ENCODE peak calls at places on chromosomes 4 and X, in seven cellular contexts. N is retinal pigment epithelial cell, O is uterus, F is foreskin fibroblast, Q is adrenal gland, H is RWPE1, G is cardiac fibroblast. X is an unnamed sample.

GRCh38 chr4:132383571-132384199 is 765.4 kb upstream of the PCDH10 start:
- DNase-seq in F (peak), H (no peak), O (no peak), G (no peak), N (peak), Q (no peak), X (no peak)

GRCh38 chr4:155179216-155179615 is 29.2 kb upstream of the NPY2R start:
- DNase-seq in F (no peak), Q (no peak), H (peak), O (no peak), G (peak), N (peak), X (no peak)

GRCh38 chr4:70994387-70995099 is 1.1 kb downstream of the DCK start:
- DNase-seq in F (no peak), N (no peak), H (no peak), Q (no peak), G (no peak), O (no peak), X (no peak)

GRCh38 chrX:148134578-148134977 is 153.4 kb downstream of the FMR1NB start:
- DNase-seq in Q (no peak), G (no peak), N (no peak), O (no peak), H (no peak), F (no peak), X (no peak)

GRCh38 chrX:140434347-140434746 is 70.5 kb downstream of the SOX3 start:
- DNase-seq in N (no peak), H (no peak), G (no peak), Q (no peak), F (no peak), O (no peak), X (no peak)

GRCh38 chr4:41658106-41658505 is 90.4 kb downstream of the PHOX2B start:
- DNase-seq in Q (no peak), F (no peak), O (no peak), H (no peak), G (no peak), N (no peak), X (no peak)

GRCh38 chr4:6688879-6689505 is 4.7 kb upstream of the S100P start:
- DNase-seq in O (no peak), N (peak), F (peak), G (peak), H (peak), Q (peak), X (peak)

GRCh38 chr4:8644461-8644891 is 51.9 kb downstream of the CPZ start:
- DNase-seq in H (no peak), O (no peak), Q (no peak), F (no peak), N (no peak), G (no peak), X (no peak)

GRCh38 chr4:153292897-153293674 is 51.4 kb upstream of the MND1 start:
- DNase-seq in Q (no peak), N (no peak), O (no peak), H (no peak), F (no peak), G (no peak), X (no peak)

GRCh38 chr4:128649161-128649560 is 160.3 kb upstream of the JADE1 start:
- DNase-seq in F (no peak), H (no peak), O (no peak), Q (no peak), N (no peak), G (no peak), X (no peak)

GRCh38 chr4:132063829-132064228 is 1085.3 kb upstream of the PCDH10 start:
- DNase-seq in F (peak), G (no peak), H (no peak), O (no peak), Q (no peak), N (no peak), X (no peak)

GRCh38 chr4:76956961-76957738 is 7.6 kb downstream of the SEPTIN11 start:
- DNase-seq in G (peak), O (no peak), Q (no peak), F (peak), H (no peak), N (no peak), X (peak)

GRCh38 chr4:4876945-4877661 is 17.6 kb downstream of the MSX1 start:
- DNase-seq in Q (no peak), F (no peak), G (no peak), O (no peak), H (no peak), N (no peak), X (no peak)

GRCh38 chr4:74453037-74453635 is 8.2 kb downstream of the AREG start:
- DNase-seq in H (no peak), O (no peak), G (no peak), Q (no peak), F (no peak), N (no peak), X (no peak)

GRCh38 chrX:22534643-22535042 is 261.9 kb downstream of the CBLL2 start:
- DNase-seq in F (peak), O (peak), Q (no peak), N (peak), H (peak), G (peak), X (no peak)

GRCh38 chrX:82412851-82413250 is 1095.2 kb upstream of the POU3F4 start:
- DNase-seq in H (no peak), Q (no peak), N (no peak), O (no peak), F (no peak), G (no peak), X (no peak)

DNA sequence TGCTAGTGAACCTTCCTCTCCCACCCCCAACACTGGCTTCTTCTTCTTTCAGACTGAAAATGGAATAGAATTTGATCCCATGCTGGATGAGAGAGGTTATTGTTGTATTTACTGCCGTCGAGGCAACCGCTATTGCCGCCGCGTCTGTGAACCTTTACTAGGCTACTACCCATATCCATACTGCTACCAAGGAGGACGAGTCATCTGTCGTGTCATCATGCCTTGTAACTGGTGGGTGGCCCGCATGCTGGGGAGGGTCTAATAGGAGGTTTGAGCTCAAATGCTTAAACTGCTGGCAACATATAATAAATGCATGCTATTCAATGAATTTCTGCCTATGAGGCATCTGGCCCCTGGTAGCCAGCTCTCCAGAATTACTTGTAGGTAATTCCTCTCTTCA is 14.7 kb downstream of the TNMD start:
- DNase-seq in G (no peak), F (no peak), O (no peak), N (no peak), H (no peak), Q (no peak), X (no peak)
- TF ChIP-seq CTCF in G (no peak), F (no peak), O (no peak), N (no peak), H (no peak), Q (no peak), X (no peak)

GRCh38 chr4:123750044-123750443 is 353.4 kb downstream of the SPRY1 start:
- DNase-seq in N (peak), F (no peak), G (peak), O (no peak), H (no peak), Q (no peak), X (no peak)
- TF ChIP-seq CTCF in N (peak), F (no peak), G (no peak), O (no peak), H (no peak), Q (no peak), X (no peak)

GRCh38 chrX:9781941-9782340 is 4.3 kb upstream of the SHROOM2 start:
- DNase-seq in H (no peak), F (no peak), N (no peak), Q (no peak), G (no peak), O (no peak), X (no peak)
- TF ChIP-seq CTCF in H (no peak), F (no peak), N (no peak), Q (no peak), G (no peak), O (no peak), X (no peak)

DNA sequence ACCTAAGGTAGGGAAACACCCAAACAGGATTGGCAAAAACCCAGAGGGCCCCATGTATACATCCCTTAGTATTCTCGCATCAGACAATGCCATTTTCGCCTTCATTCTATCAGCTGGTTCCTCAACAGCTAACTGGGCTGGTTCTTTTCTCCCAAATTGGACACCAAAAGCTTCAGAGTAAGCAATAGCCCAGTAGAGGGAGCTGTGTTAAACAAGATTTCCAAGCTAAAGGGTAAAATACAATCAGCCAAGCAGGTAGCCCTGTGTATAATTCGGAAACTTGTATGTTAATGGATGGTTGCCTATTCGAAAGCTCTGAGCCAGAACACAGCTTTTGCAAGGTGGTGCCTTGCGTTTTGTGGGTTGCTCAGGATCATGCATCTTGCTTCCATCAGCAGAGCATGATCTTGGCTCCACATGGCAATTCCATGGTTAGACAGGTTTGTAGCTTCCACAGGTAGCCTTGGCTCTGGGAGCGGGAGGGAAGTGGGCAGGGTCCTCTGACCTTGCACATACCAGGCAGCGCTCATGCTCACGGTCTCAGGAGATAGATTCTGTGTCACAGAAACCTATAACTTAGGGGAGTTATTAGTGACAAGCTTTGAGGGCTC is 115.2 kb upstream of the LNX1 start:
- DNase-seq in O (peak), N (no peak), Q (peak), G (peak), H (peak), F (peak), X (no peak)
- TF ChIP-seq CTCF in O (peak), N (peak), Q (peak), G (peak), H (peak), F (peak), X (peak)

DNA sequence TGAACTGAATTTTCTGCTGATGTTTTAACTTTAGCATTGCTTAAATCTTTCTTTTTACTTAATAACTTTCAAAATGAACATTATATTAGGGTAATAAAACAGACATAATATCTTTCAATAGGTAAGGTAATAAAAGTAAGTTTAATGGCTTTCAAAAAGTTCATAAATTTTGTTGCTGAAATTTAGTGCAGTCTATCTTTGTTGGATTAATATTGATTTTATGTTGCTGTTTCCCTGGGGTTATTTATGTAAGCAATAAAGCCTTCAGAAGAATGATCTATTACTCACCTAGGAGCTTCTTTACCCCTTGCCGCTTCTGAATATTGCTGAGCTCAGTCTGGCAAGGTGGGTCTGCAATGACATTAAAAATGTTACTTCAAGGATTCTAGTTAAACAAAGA is 492.6 kb downstream of the SPOCK3 start:
- DNase-seq in F (no peak), N (no peak), O (no peak), Q (no peak), H (no peak), G (no peak), X (no peak)
- TF ChIP-seq CTCF in F (no peak), N (no peak), O (no peak), Q (no peak), H (no peak), G (no peak), X (no peak)

GRCh38 chr4:94486372-94486801 is 34.6 kb downstream of the PDLIM5 start:
- DNase-seq in N (peak), Q (no peak), H (no peak), G (peak), F (peak), O (no peak), X (no peak)
- TF ChIP-seq CTCF in N (no peak), Q (no peak), H (no peak), G (no peak), F (no peak), O (no peak), X (no peak)

GRCh38 chr4:122456228-122457106 is at the start of gene IL2:
- DNase-seq in G (no peak), Q (no peak), N (no peak), O (no peak), H (no peak), F (no peak), X (no peak)

GRCh38 chr4:122453384-122454000 is 3.0 kb downstream of the IL2 start:
- DNase-seq in F (no peak), G (no peak), Q (no peak), N (no peak), O (no peak), H (no peak), X (no peak)

GRCh38 chr4:122450847-122451246 is 5.7 kb downstream of the IL2 start:
- DNase-seq in Q (no peak), N (no peak), F (peak), G (peak), O (no peak), H (peak), X (no peak)
- TF ChIP-seq CTCF in Q (no peak), N (peak), F (peak), G (peak), O (no peak), H (no peak), X (no peak)

DNA sequence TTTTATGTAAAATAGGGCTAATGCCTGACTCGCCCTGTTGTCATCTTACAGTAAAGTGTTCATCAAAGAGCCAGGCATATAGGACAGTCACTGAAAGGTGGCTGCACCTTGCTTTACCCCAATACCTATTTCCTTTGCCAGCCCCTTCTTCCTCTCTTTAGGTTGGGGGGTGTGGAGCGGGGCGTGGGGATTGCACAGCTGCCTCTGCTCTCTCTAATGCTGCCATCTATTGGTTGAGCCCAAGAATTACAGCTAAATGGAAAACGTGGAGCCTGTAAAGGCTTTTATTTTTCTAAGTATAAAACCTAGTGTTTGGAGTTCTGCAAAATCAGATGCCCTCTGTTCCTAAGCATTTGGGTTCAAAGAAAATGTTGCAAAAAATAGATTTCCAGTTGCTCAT is 47.7 kb downstream of the ATG4A start:
- DNase-seq in H (no peak), O (no peak), N (no peak), G (peak), Q (no peak), F (peak), X (no peak)
- TF ChIP-seq CTCF in H (peak), O (no peak), N (peak), G (peak), Q (no peak), F (peak), X (peak)

GRCh38 chr4:79042079-79042674 is 102.9 kb upstream of the PAQR3 start:
- DNase-seq in Q (no peak), O (peak), G (peak), N (no peak), H (peak), F (peak), X (no peak)

GRCh38 chr4:79049840-79050520 is 110.7 kb upstream of the PAQR3 start:
- DNase-seq in H (no peak), N (no peak), Q (no peak), G (no peak), O (no peak), F (peak), X (peak)

GRCh38 chr4:79046191-79046590 is 107.0 kb upstream of the PAQR3 start:
- DNase-seq in F (no peak), Q (no peak), O (no peak), G (no peak), N (no peak), H (no peak), X (no peak)

GRCh38 chr4:79048878-79049277 is 109.6 kb upstream of the PAQR3 start:
- DNase-seq in N (no peak), O (no peak), G (no peak), F (no peak), Q (no peak), H (no peak), X (no peak)

DNA sequence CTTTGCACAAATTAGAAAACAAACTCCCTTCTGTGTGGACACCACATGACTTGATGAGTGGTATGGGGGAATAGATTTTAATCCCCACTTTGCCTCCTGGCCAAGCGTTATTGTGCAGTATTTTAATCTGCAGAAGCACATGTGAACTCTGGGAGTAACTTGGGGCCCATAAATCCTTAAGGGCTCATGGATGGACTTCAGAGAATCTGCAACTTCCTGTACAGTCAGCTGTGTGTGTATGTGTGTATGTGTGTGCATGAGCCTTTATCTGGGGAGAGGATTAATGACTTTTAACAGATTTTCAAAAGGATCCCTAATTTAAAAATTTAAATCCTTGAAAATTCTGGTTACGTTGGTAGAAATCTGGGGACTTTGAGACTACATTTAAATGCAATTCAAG is 105.0 kb upstream of the PAQR3 start:
- DNase-seq in O (no peak), H (no peak), Q (no peak), N (peak), G (no peak), F (no peak), X (no peak)
- TF ChIP-seq CTCF in O (no peak), H (no peak), Q (no peak), N (no peak), G (no peak), F (no peak), X (no peak)